ENCODE peak calls at places on chromosomes 16 and 17, in five cellular contexts. Z, X, I, H and F are unnamed samples.

GRCh38 chr16:31412750-31413149 is 15.4 kb downstream of the COX6A2 start:
- DNase-seq in Z (no peak), I (peak), H (no peak), X (no peak), F (no peak)

GRCh38 chr16:74709477-74709877 is 8.8 kb upstream of the MLKL start:
- DNase-seq in X (peak), H (peak), Z (peak), I (peak), F (no peak)

GRCh38 chr17:73657473-73658116 is 13.3 kb upstream of the SDK2 start:
- DNase-seq in Z (peak), I (no peak), H (peak), X (peak), F (no peak)

GRCh38 chr16:23079683-23080221 is 69.5 kb downstream of the USP31 start:
- DNase-seq in X (no peak), H (no peak), Z (peak), I (no peak), F (no peak)

GRCh38 chr16:49492896-49493620 is 119.5 kb downstream of the C16orf78 start:
- DNase-seq in X (peak), Z (no peak), H (no peak), I (peak), F (no peak)

GRCh38 chr16:54121539-54122295 is 164.9 kb downstream of the IRX3 start:
- DNase-seq in I (no peak), X (no peak), H (no peak), Z (no peak), F (no peak)

GRCh38 chr16:31347445-31347844 is 7.5 kb upstream of the ITGAX start:
- DNase-seq in H (no peak), Z (no peak), I (no peak), X (no peak), F (no peak)

GRCh38 chr16:84929421-84930297 is 81.7 kb downstream of the ZDHHC7 start:
- DNase-seq in Z (no peak), H (no peak), I (peak), X (no peak), F (no peak)

GRCh38 chr16:14013145-14013570 is 58.0 kb upstream of the MRTFB start:
- DNase-seq in H (no peak), X (no peak), Z (no peak), I (no peak), F (no peak)

GRCh38 chr17:74437702-74438101 is 5.8 kb downstream of the GPRC5C start:
- DNase-seq in Z (no peak), H (peak), I (no peak), X (no peak), F (no peak)

GRCh38 chr17:76528528-76529223 is 8.8 kb downstream of the CYGB start:
- DNase-seq in H (peak), I (peak), Z (no peak), X (no peak), F (no peak)

GRCh38 chr16:85046957-85047866 is 19.6 kb downstream of the KIAA0513 start:
- DNase-seq in X (no peak), H (no peak), I (peak), Z (peak), F (no peak)

GRCh38 chr16:13351651-13352217 is 450.3 kb downstream of the SHISA9 start:
- DNase-seq in Z (no peak), I (no peak), X (no peak), H (no peak), F (no peak)

GRCh38 chr17:4511199-4511932 is 12.7 kb downstream of the SPNS2 start:
- DNase-seq in X (no peak), I (no peak), H (no peak), Z (no peak), F (no peak)

GRCh38 chr17:57644311-57644710 is 100.8 kb downstream of the CCDC182 start:
- DNase-seq in H (no peak), Z (no peak), X (no peak), I (no peak), F (no peak)

GRCh38 chr17:21243516-21244303 is 9.5 kb downstream of the NATD1 start:
- DNase-seq in I (no peak), Z (no peak), H (no peak), X (no peak), F (no peak)

GRCh38 chr16:46974352-46974751 is 878 bp upstream of the DNAJA2 start:
- DNase-seq in H (peak), Z (no peak), I (no peak), X (no peak), F (no peak)

GRCh38 chr17:68197091-68197996 is 50.5 kb upstream of the AMZ2 start:
- DNase-seq in I (peak), X (no peak), Z (peak), H (no peak), F (no peak)

GRCh38 chr16:60261425-60261824 is 1527.3 kb upstream of the GOT2 start:
- DNase-seq in X (no peak), I (no peak), Z (no peak), H (no peak), F (no peak)

GRCh38 chr17:43734376-43734775 is 24.2 kb downstream of the SOST start:
- DNase-seq in H (no peak), X (no peak), I (no peak), Z (no peak), F (no peak)

GRCh38 chr16:6633441-6633840 is 699.2 kb upstream of the RBFOX1 start:
- DNase-seq in I (no peak), X (no peak), Z (no peak), H (no peak), F (no peak)

GRCh38 chr16:27943766-27944165 is 119.7 kb downstream of the GSG1L start:
- DNase-seq in Z (no peak), I (no peak), H (no peak), X (no peak), F (no peak)

GRCh38 chr17:81034779-81035388 is at the start of gene BAIAP2:
- DNase-seq in H (peak), I (peak), X (peak), Z (peak), F (peak)
- H3K27ac ChIP-seq in H (no peak), I (peak), X (peak), Z (peak), F (no peak)

GRCh38 chr17:7216242-7217112 is 3.2 kb downstream of the DLG4 start:
- DNase-seq in Z (no peak), X (no peak), I (no peak), H (peak), F (no peak)
- H3K4me3 ChIP-seq in Z (peak), X (peak), I (peak), H (peak), F (peak)

DNA sequence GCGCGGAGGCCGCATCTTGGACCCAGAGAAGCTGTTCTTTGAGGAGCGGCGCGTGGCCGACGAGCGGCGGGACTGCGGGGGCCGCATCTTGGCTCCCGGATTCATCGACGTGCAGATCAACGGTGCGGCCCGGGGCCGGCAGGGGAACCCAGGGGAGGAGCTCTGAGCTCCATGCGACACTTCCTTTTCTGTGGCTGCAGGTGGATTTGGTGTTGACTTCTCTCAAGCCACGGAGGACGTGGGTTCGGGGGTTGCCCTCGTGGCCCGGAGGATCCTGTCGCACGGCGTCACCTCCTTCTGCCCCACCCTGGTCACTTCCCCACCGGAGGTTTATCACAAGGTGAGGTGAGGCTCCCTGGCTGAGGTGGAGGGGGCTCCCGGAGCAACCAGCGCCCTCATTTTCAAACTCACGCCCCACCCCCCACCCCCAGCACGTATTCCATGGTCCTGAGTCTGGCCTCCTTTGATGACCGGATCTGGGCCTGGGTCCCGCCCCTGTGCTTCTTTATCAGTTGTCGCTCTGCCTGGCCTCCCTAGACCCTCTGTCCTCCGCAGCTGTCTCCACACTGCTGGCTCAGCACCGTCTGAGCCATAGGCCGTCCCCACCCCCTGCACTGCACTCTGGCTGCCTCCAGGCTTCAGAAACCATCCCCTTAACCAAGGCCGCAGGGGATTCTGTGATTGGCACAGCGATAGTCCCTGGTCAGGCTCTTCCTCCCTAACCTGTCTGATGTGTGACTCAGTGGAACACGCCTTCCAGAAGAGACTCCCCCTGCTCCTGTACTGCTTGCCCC is 810 bp downstream of the AMDHD2 start:
- DNase-seq in X (no peak), Z (peak), I (peak), H (peak), F (no peak)
- TF ChIP-seq CTCF in X (peak), Z (no peak), I (no peak), H (no peak), F (no peak)

GRCh38 chr16:58730724-58731370 is 3.3 kb downstream of the GOT2 start:
- DNase-seq in I (no peak), X (no peak), Z (no peak), H (peak), F (no peak)

GRCh38 chr16:58733671-58734458 is at the start of gene GOT2:
- DNase-seq in Z (peak), H (peak), I (peak), X (peak), F (peak)

GRCh38 chr16:58734459-58734787 is 307 bp upstream of the GOT2 start:
- DNase-seq in X (no peak), I (no peak), H (no peak), Z (no peak), F (no peak)

GRCh38 chr16:58732545-58733247 is 1.4 kb downstream of the GOT2 start:
- DNase-seq in H (peak), I (no peak), Z (no peak), X (no peak), F (no peak)

GRCh38 chr16:58733248-58733670 is 857 bp downstream of the GOT2 start:
- DNase-seq in H (peak), I (peak), Z (peak), X (no peak), F (no peak)
- H3K27ac ChIP-seq in H (peak), I (peak), Z (peak), X (peak), F (no peak)

DNA sequence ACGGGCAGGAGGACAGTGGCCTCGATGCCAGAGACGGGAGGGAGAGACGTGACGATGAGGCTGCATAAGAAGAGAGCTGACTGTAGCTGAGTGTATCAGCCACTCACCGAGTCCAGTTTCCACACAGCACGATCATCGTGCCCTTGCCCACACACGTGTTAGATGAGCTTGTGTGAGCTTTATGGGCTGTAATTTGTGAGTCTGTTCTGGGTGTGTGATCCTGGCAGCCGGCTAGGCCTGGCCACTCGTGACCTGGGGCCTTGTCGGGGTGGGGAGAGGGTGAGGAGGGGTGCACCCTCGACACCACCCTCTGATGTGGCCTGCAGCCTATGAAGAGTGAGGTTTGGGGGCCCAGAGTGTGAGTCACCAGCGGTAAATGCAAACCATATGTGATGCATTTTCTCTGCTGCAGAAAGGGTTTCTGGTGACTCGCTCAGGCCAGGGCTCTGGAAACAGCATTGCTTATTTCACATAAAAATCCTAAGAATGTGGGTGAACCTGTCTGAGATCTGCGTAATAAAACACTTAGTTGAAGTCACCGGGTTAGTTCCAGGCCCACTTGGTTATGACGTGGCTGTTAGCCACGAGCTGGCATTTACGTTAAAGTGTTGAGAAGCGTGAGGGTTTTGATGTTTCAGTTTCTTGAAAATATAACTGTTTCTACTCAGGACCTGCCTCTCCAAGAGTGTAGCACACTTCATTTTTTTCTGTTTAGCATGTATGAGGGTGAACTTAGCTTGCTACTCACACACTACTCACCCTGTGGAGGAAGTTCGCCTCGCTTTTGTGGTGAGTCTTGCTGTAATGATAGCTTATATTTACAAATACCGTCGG is 4.2 kb downstream of the METRNL start:
- DNase-seq in Z (no peak), H (no peak), X (no peak), I (no peak), F (no peak)
- H3K4me3 ChIP-seq in Z (no peak), H (no peak), X (peak), I (peak), F (peak)

GRCh38 chr17:72030067-72030899 is 90.5 kb upstream of the SOX9 start:
- DNase-seq in Z (peak), X (peak), H (peak), I (peak), F (no peak)
- TF ChIP-seq CTCF in Z (peak), X (peak), H (peak), I (peak), F (peak)